ENCODE peak calls at places on chromosome 22, in nine cellular contexts. One of them, this sample, is unnamed.

GRCh38 chr22:47307812-47308211 is 545.4 kb downstream of the TBC1D22A start:
- DNase-seq in tibial nerve: no peak
- DNase-seq in choroid plexus epithelial cell: peak; percentile 16
- DNase-seq in skeletal muscle cell: no peak
- DNase-seq in astrocyte: no peak
- DNase-seq in CD8-positive, alpha-beta T cell: no peak
- DNase-seq in neural progenitor cell: no peak
- DNase-seq in A549: no peak
- DNase-seq in fibroblast of the aortic adventitia: no peak
- DNase-seq in this sample: no peak

GRCh38 chr22:32789797-32790620 is 11.5 kb upstream of the TIMP3 start:
- DNase-seq in tibial nerve: no peak
- DNase-seq in choroid plexus epithelial cell: no peak
- DNase-seq in skeletal muscle cell: no peak
- DNase-seq in astrocyte: no peak
- DNase-seq in CD8-positive, alpha-beta T cell: no peak
- DNase-seq in neural progenitor cell: no peak
- DNase-seq in A549: no peak
- DNase-seq in fibroblast of the aortic adventitia: no peak
- DNase-seq in this sample: no peak

GRCh38 chr22:19931514-19931913 is 10.1 kb upstream of the COMT start:
- DNase-seq in tibial nerve: no peak
- DNase-seq in choroid plexus epithelial cell: no peak
- DNase-seq in skeletal muscle cell: no peak
- DNase-seq in astrocyte: no peak
- DNase-seq in CD8-positive, alpha-beta T cell: no peak
- DNase-seq in neural progenitor cell: no peak
- DNase-seq in A549: no peak
- DNase-seq in fibroblast of the aortic adventitia: no peak
- DNase-seq in this sample: no peak

GRCh38 chr22:43114958-43115357 is 4.4 kb downstream of the BIK start:
- DNase-seq in tibial nerve: no peak
- DNase-seq in choroid plexus epithelial cell: no peak
- DNase-seq in skeletal muscle cell: no peak
- DNase-seq in astrocyte: no peak
- DNase-seq in CD8-positive, alpha-beta T cell: no peak
- DNase-seq in neural progenitor cell: no peak
- DNase-seq in A549: no peak
- DNase-seq in fibroblast of the aortic adventitia: no peak
- DNase-seq in this sample: no peak

GRCh38 chr22:19055801-19056200 is 66.4 kb downstream of the DGCR2 start:
- DNase-seq in tibial nerve: no peak
- DNase-seq in choroid plexus epithelial cell: no peak
- DNase-seq in skeletal muscle cell: no peak
- DNase-seq in astrocyte: no peak
- DNase-seq in CD8-positive, alpha-beta T cell: no peak
- DNase-seq in neural progenitor cell: no peak
- DNase-seq in A549: no peak
- DNase-seq in fibroblast of the aortic adventitia: no peak
- DNase-seq in this sample: no peak

GRCh38 chr22:39718206-39718605 is 147.7 kb downstream of the CACNA1I start:
- DNase-seq in tibial nerve: no peak
- DNase-seq in choroid plexus epithelial cell: no peak
- DNase-seq in skeletal muscle cell: no peak
- DNase-seq in astrocyte: no peak
- DNase-seq in CD8-positive, alpha-beta T cell: no peak
- DNase-seq in neural progenitor cell: no peak
- DNase-seq in A549: no peak
- DNase-seq in fibroblast of the aortic adventitia: no peak
- DNase-seq in this sample: no peak

GRCh38 chr22:17431179-17431578 is 61.9 kb downstream of the CECR2 start:
- DNase-seq in tibial nerve: no peak
- DNase-seq in choroid plexus epithelial cell: peak; percentile 46
- DNase-seq in skeletal muscle cell: no peak
- DNase-seq in astrocyte: no peak
- DNase-seq in CD8-positive, alpha-beta T cell: no peak
- DNase-seq in neural progenitor cell: no peak
- DNase-seq in A549: no peak
- DNase-seq in fibroblast of the aortic adventitia: no peak
- DNase-seq in this sample: no peak

GRCh38 chr22:25488244-25489020 is 76.0 kb upstream of the GRK3 start:
- DNase-seq in tibial nerve: peak; percentile 17
- DNase-seq in choroid plexus epithelial cell: peak; percentile 91
- DNase-seq in skeletal muscle cell: peak; percentile 55
- DNase-seq in astrocyte: peak; percentile 82
- DNase-seq in CD8-positive, alpha-beta T cell: no peak
- DNase-seq in neural progenitor cell: no peak
- DNase-seq in A549: peak; percentile 71
- DNase-seq in fibroblast of the aortic adventitia: peak; percentile 80
- DNase-seq in this sample: peak; percentile 10

GRCh38 chr22:19942071-19942885 is 660 bp upstream of the TXNRD2 start:
- DNase-seq in tibial nerve: no peak
- DNase-seq in choroid plexus epithelial cell: peak; percentile 85
- DNase-seq in skeletal muscle cell: no peak
- DNase-seq in astrocyte: peak; percentile 69
- DNase-seq in CD8-positive, alpha-beta T cell: no peak
- DNase-seq in neural progenitor cell: no peak
- DNase-seq in A549: peak; percentile 22
- DNase-seq in fibroblast of the aortic adventitia: peak; percentile 86
- DNase-seq in this sample: no peak

GRCh38 chr22:48919851-48920589 is 907.7 kb downstream of the BRD1 start:
- DNase-seq in tibial nerve: no peak
- DNase-seq in choroid plexus epithelial cell: no peak
- DNase-seq in skeletal muscle cell: no peak
- DNase-seq in astrocyte: no peak
- DNase-seq in CD8-positive, alpha-beta T cell: no peak
- DNase-seq in neural progenitor cell: no peak
- DNase-seq in A549: no peak
- DNase-seq in fibroblast of the aortic adventitia: no peak
- DNase-seq in this sample: no peak

GRCh38 chr22:24323695-24324094 is 53.1 kb downstream of the SPECC1L start:
- DNase-seq in tibial nerve: no peak
- DNase-seq in choroid plexus epithelial cell: no peak
- DNase-seq in skeletal muscle cell: no peak
- DNase-seq in astrocyte: no peak
- DNase-seq in CD8-positive, alpha-beta T cell: no peak
- DNase-seq in neural progenitor cell: no peak
- DNase-seq in A549: no peak
- DNase-seq in fibroblast of the aortic adventitia: no peak
- DNase-seq in this sample: no peak

GRCh38 chr22:40414838-40415505 is 44.6 kb downstream of the SGSM3 start:
- DNase-seq in tibial nerve: no peak
- DNase-seq in choroid plexus epithelial cell: no peak
- DNase-seq in skeletal muscle cell: no peak
- DNase-seq in astrocyte: no peak
- DNase-seq in CD8-positive, alpha-beta T cell: no peak
- DNase-seq in neural progenitor cell: no peak
- DNase-seq in A549: no peak
- DNase-seq in fibroblast of the aortic adventitia: no peak
- DNase-seq in this sample: no peak

GRCh38 chr22:24583221-24583971 is 9.5 kb downstream of the LRRC75B start:
- DNase-seq in tibial nerve: no peak
- DNase-seq in choroid plexus epithelial cell: no peak
- DNase-seq in skeletal muscle cell: no peak
- DNase-seq in astrocyte: peak; percentile 7
- DNase-seq in CD8-positive, alpha-beta T cell: no peak
- DNase-seq in neural progenitor cell: no peak
- DNase-seq in A549: no peak
- DNase-seq in fibroblast of the aortic adventitia: peak; percentile 83
- DNase-seq in this sample: no peak

GRCh38 chr22:24550028-24550901 is 4.7 kb downstream of the GUCD1 start:
- DNase-seq in tibial nerve: no peak
- DNase-seq in choroid plexus epithelial cell: peak; percentile 13
- DNase-seq in skeletal muscle cell: no peak
- DNase-seq in astrocyte: no peak
- DNase-seq in CD8-positive, alpha-beta T cell: no peak
- DNase-seq in neural progenitor cell: no peak
- DNase-seq in A549: peak; percentile 65
- DNase-seq in fibroblast of the aortic adventitia: peak; percentile 15
- DNase-seq in this sample: peak; percentile 55

GRCh38 chr22:23553922-23554870 is 25.9 kb downstream of the IGLL1 start:
- DNase-seq in tibial nerve: no peak
- DNase-seq in choroid plexus epithelial cell: no peak
- DNase-seq in skeletal muscle cell: no peak
- DNase-seq in astrocyte: no peak
- DNase-seq in CD8-positive, alpha-beta T cell: no peak
- DNase-seq in neural progenitor cell: no peak
- DNase-seq in A549: no peak
- DNase-seq in fibroblast of the aortic adventitia: no peak
- DNase-seq in this sample: no peak

GRCh38 chr22:23829845-23830372 is 8.9 kb downstream of the DERL3 start:
- DNase-seq in tibial nerve: no peak
- DNase-seq in choroid plexus epithelial cell: peak; percentile 90
- DNase-seq in skeletal muscle cell: peak; percentile 64
- DNase-seq in astrocyte: peak; percentile 80
- DNase-seq in CD8-positive, alpha-beta T cell: no peak
- DNase-seq in neural progenitor cell: no peak
- DNase-seq in A549: no peak
- DNase-seq in fibroblast of the aortic adventitia: peak; percentile 95
- DNase-seq in this sample: no peak

GRCh38 chr22:23256986-23257888 is 76.9 kb downstream of the BCR start:
- DNase-seq in tibial nerve: peak; percentile 79
- DNase-seq in choroid plexus epithelial cell: peak; percentile 18
- DNase-seq in skeletal muscle cell: no peak
- DNase-seq in astrocyte: no peak
- DNase-seq in CD8-positive, alpha-beta T cell: no peak
- DNase-seq in neural progenitor cell: no peak
- DNase-seq in A549: no peak
- DNase-seq in fibroblast of the aortic adventitia: peak; percentile 79
- DNase-seq in this sample: peak; percentile 50

GRCh38 chr22:21020802-21021429 is 6.0 kb downstream of the P2RX6 start:
- DNase-seq in tibial nerve: no peak
- DNase-seq in choroid plexus epithelial cell: peak; percentile 33
- DNase-seq in skeletal muscle cell: no peak
- DNase-seq in astrocyte: no peak
- DNase-seq in CD8-positive, alpha-beta T cell: no peak
- DNase-seq in neural progenitor cell: peak; percentile 55
- DNase-seq in A549: no peak
- DNase-seq in fibroblast of the aortic adventitia: no peak
- DNase-seq in this sample: no peak

GRCh38 chr22:40509401-40510134 is 127.0 kb downstream of the MRTFA start:
- DNase-seq in tibial nerve: no peak
- DNase-seq in choroid plexus epithelial cell: peak; percentile 97
- DNase-seq in skeletal muscle cell: peak; percentile 96
- DNase-seq in astrocyte: peak; percentile 95
- DNase-seq in CD8-positive, alpha-beta T cell: no peak
- DNase-seq in neural progenitor cell: no peak
- DNase-seq in A549: peak; percentile 94
- DNase-seq in fibroblast of the aortic adventitia: peak; percentile 99
- DNase-seq in this sample: peak; percentile 29

GRCh38 chr22:11253000-11253511 is 4274.9 kb upstream of the OR11H1 start:
- DNase-seq in tibial nerve: no peak
- DNase-seq in choroid plexus epithelial cell: no peak
- DNase-seq in skeletal muscle cell: no peak
- DNase-seq in astrocyte: no peak
- DNase-seq in CD8-positive, alpha-beta T cell: no peak
- DNase-seq in neural progenitor cell: no peak
- DNase-seq in A549: no peak
- DNase-seq in fibroblast of the aortic adventitia: no peak
- DNase-seq in this sample: peak; percentile 1

GRCh38 chr22:39457546-39458442 is 982 bp downstream of the MGAT3 start:
- DNase-seq in tibial nerve: no peak
- DNase-seq in choroid plexus epithelial cell: no peak
- DNase-seq in skeletal muscle cell: no peak
- DNase-seq in astrocyte: no peak
- DNase-seq in CD8-positive, alpha-beta T cell: no peak
- DNase-seq in neural progenitor cell: peak; percentile 60
- DNase-seq in A549: no peak
- DNase-seq in fibroblast of the aortic adventitia: no peak
- DNase-seq in this sample: no peak

GRCh38 chr22:41560095-41560487 is 719 bp upstream of the CSDC2 start:
- DNase-seq in tibial nerve: no peak
- DNase-seq in choroid plexus epithelial cell: no peak
- DNase-seq in skeletal muscle cell: no peak
- DNase-seq in astrocyte: no peak
- DNase-seq in CD8-positive, alpha-beta T cell: no peak
- DNase-seq in neural progenitor cell: no peak
- DNase-seq in A549: no peak
- DNase-seq in fibroblast of the aortic adventitia: no peak
- DNase-seq in this sample: no peak
- H3K4me3 ChIP-seq in tibial nerve: no peak overlapping the region
- H3K4me3 ChIP-seq in choroid plexus epithelial cell: no peak overlapping the region
- H3K4me3 ChIP-seq in skeletal muscle cell: no peak overlapping the region
- H3K4me3 ChIP-seq in astrocyte: no peak overlapping the region
- H3K4me3 ChIP-seq in CD8-positive, alpha-beta T cell: no peak overlapping the region
- H3K4me3 ChIP-seq in neural progenitor cell: no peak overlapping the region
- H3K4me3 ChIP-seq in A549: no peak overlapping the region
- H3K4me3 ChIP-seq in fibroblast of the aortic adventitia: peak overlapping the region; percentile 72
- H3K4me3 ChIP-seq in this sample: no peak overlapping the region

DNA sequence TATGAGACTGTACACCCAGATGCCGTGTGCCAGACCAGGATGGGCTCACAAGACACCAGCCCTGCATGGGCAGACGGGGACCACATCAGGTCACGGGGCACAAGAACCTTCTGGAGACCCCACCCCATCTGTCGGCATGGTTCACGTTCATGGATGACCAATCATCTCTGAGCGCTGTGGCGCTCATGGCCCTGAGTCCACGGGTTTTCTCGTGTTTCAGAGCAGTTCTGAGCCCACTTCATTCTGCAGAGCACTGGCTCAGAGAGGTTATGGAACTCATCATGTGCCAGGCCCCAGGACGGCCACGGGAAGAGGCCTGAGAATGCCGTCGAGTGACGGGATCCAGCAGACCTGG is 63.0 kb upstream of the PPARA start:
- DNase-seq in tibial nerve: no peak
- DNase-seq in choroid plexus epithelial cell: no peak
- DNase-seq in skeletal muscle cell: no peak
- DNase-seq in astrocyte: no peak
- DNase-seq in CD8-positive, alpha-beta T cell: no peak
- DNase-seq in neural progenitor cell: no peak
- DNase-seq in A549: no peak
- DNase-seq in fibroblast of the aortic adventitia: no peak
- DNase-seq in this sample: no peak
- H3K4me3 ChIP-seq in tibial nerve: peak overlapping the region; percentile 29
- H3K4me3 ChIP-seq in choroid plexus epithelial cell: no peak overlapping the region
- H3K4me3 ChIP-seq in skeletal muscle cell: no peak overlapping the region
- H3K4me3 ChIP-seq in astrocyte: peak overlapping the region; percentile 99
- H3K4me3 ChIP-seq in CD8-positive, alpha-beta T cell: no peak overlapping the region
- H3K4me3 ChIP-seq in neural progenitor cell: no peak overlapping the region
- H3K4me3 ChIP-seq in A549: peak overlapping the region; percentile 52
- H3K4me3 ChIP-seq in fibroblast of the aortic adventitia: peak overlapping the region; percentile 98
- H3K4me3 ChIP-seq in this sample: peak overlapping the region; percentile 26

GRCh38 chr22:28917747-28918543 is 34.6 kb downstream of the ZNRF3 start:
- DNase-seq in tibial nerve: no peak
- DNase-seq in choroid plexus epithelial cell: peak; percentile 81
- DNase-seq in skeletal muscle cell: no peak
- DNase-seq in astrocyte: peak; percentile 66
- DNase-seq in CD8-positive, alpha-beta T cell: no peak
- DNase-seq in neural progenitor cell: peak; percentile 79
- DNase-seq in A549: peak; percentile 31
- DNase-seq in fibroblast of the aortic adventitia: peak; percentile 44
- DNase-seq in this sample: no peak
- H3K4me3 ChIP-seq in tibial nerve: no peak overlapping the region
- H3K4me3 ChIP-seq in choroid plexus epithelial cell: no peak overlapping the region
- H3K4me3 ChIP-seq in skeletal muscle cell: no peak overlapping the region
- H3K4me3 ChIP-seq in astrocyte: no peak overlapping the region
- H3K4me3 ChIP-seq in CD8-positive, alpha-beta T cell: no peak overlapping the region
- H3K4me3 ChIP-seq in neural progenitor cell: peak overlapping the region; percentile 28
- H3K4me3 ChIP-seq in A549: no peak overlapping the region
- H3K4me3 ChIP-seq in fibroblast of the aortic adventitia: no peak overlapping the region
- H3K4me3 ChIP-seq in this sample: no peak overlapping the region

GRCh38 chr22:37148031-37148651 is 1.6 kb downstream of the IL2RB start:
- DNase-seq in tibial nerve: no peak
- DNase-seq in choroid plexus epithelial cell: no peak
- DNase-seq in skeletal muscle cell: no peak
- DNase-seq in astrocyte: no peak
- DNase-seq in CD8-positive, alpha-beta T cell: no peak
- DNase-seq in neural progenitor cell: no peak
- DNase-seq in A549: no peak
- DNase-seq in fibroblast of the aortic adventitia: no peak
- DNase-seq in this sample: no peak
- H3K4me3 ChIP-seq in tibial nerve: no peak overlapping the region
- H3K4me3 ChIP-seq in choroid plexus epithelial cell: no peak overlapping the region
- H3K4me3 ChIP-seq in skeletal muscle cell: no peak overlapping the region
- H3K4me3 ChIP-seq in astrocyte: no peak overlapping the region
- H3K4me3 ChIP-seq in CD8-positive, alpha-beta T cell: peak overlapping the region; percentile 91
- H3K4me3 ChIP-seq in neural progenitor cell: no peak overlapping the region
- H3K4me3 ChIP-seq in A549: no peak overlapping the region
- H3K4me3 ChIP-seq in fibroblast of the aortic adventitia: no peak overlapping the region
- H3K4me3 ChIP-seq in this sample: no peak overlapping the region